ENCODE peak calls at places on chromosome 2, in four cellular contexts. O, B, X and I are unnamed samples.
A peak's percentile ranks its signal among the peaks of the same experiment; 100 is the strongest.

GRCh38 chr2:205885492-205886099 is 200.4 kb downstream of the INO80D start:
- DNase-seq in O (peak; percentile 79), B (peak; percentile 95), X (peak; percentile 89), I (peak; percentile 95)

GRCh38 chr2:215609089-215610032 is 173.5 kb upstream of the FN1 start:
- DNase-seq in O (no peak), B (no peak), X (no peak), I (no peak)

GRCh38 chr2:228600265-228600664 is 418.8 kb upstream of the SPHKAP start:
- DNase-seq in O (no peak), B (no peak), X (no peak), I (no peak)

GRCh38 chr2:174692256-174692830 is 71.9 kb downstream of the CHRNA1 start:
- DNase-seq in O (no peak), B (no peak), X (no peak), I (no peak)

GRCh38 chr2:224716921-224717320 is 756 bp upstream of the CCDC195 start:
- DNase-seq in O (no peak), B (no peak), X (no peak), I (no peak)

GRCh38 chr2:207711750-207712487 is 479 bp downstream of the CCNYL1 start:
- DNase-seq in O (peak; percentile 71), B (peak; percentile 77), X (peak; percentile 78), I (peak; percentile 27)

GRCh38 chr2:147714582-147714981 is 130.2 kb upstream of the ACVR2A start:
- DNase-seq in O (no peak), B (no peak), X (no peak), I (no peak)

GRCh38 chr2:56671973-56672569 is 488.3 kb downstream of the CCDC85A start:
- DNase-seq in O (no peak), B (no peak), X (no peak), I (no peak)

GRCh38 chr2:36193680-36194079 is 161.9 kb upstream of the CRIM1 start:
- DNase-seq in O (no peak), B (no peak), X (no peak), I (no peak)

GRCh38 chr2:240168041-240168440 is 27.6 kb upstream of the OTOS start:
- DNase-seq in O (no peak), B (peak; percentile 56), X (no peak), I (no peak)

GRCh38 chr2:110741491-110741980 is 9.2 kb downstream of the ACOXL start:
- DNase-seq in O (no peak), B (no peak), X (no peak), I (no peak)

GRCh38 chr2:8534729-8535397 is 147.0 kb upstream of the ID2 start:
- DNase-seq in O (peak; percentile 65), B (peak; percentile 86), X (peak; percentile 56), I (peak; percentile 65)

GRCh38 chr2:73852020-73852419 is 23.3 kb downstream of the STAMBP start:
- DNase-seq in O (no peak), B (no peak), X (no peak), I (no peak)

GRCh38 chr2:109331864-109332848 is 203.2 kb downstream of the SH3RF3 start:
- DNase-seq in O (peak; percentile 66), B (peak; percentile 84), X (peak; percentile 58), I (peak; percentile 88)

GRCh38 chr2:127951031-127951430 is 65.3 kb upstream of the AMMECR1L start:
- DNase-seq in O (no peak), B (no peak), X (no peak), I (no peak)

GRCh38 chr2:28665041-28665704 is 86.5 kb upstream of the PPP1CB start:
- DNase-seq in O (peak; percentile 71), B (peak; percentile 94), X (no peak), I (peak; percentile 91)

GRCh38 chr2:110655701-110656100 is 22.2 kb downstream of the BUB1 start:
- DNase-seq in O (no peak), B (no peak), X (no peak), I (no peak)

GRCh38 chr2:119190726-119191125 is 32.2 kb upstream of the C1QL2 start:
- DNase-seq in O (no peak), B (no peak), X (no peak), I (no peak)

GRCh38 chr2:58553937-58554336 is 312.8 kb upstream of the FANCL start:
- DNase-seq in O (no peak), B (no peak), X (no peak), I (no peak)
- TF ChIP-seq CTCF in O (no peak), B (no peak), X (no peak), I (no peak)

GRCh38 chr2:98445167-98445522 is 487 bp downstream of the INPP4A start:
- DNase-seq in O (no peak), B (no peak), X (no peak), I (no peak)

GRCh38 chr2:98446850-98447249 is 2.2 kb downstream of the INPP4A start:
- DNase-seq in O (no peak), B (no peak), X (no peak), I (no peak)

GRCh38 chr2:98444436-98445166 is at the start of gene INPP4A:
- DNase-seq in O (peak; percentile 80), B (peak; percentile 85), X (peak; percentile 86), I (peak; percentile 92)

GRCh38 chr2:98448441-98449145 is 3.9 kb downstream of the INPP4A start:
- DNase-seq in O (no peak), B (no peak), X (no peak), I (peak; percentile 37)

GRCh38 chr2:98445708-98446577 is 1.3 kb downstream of the INPP4A start:
- DNase-seq in O (no peak), B (no peak), X (no peak), I (no peak)
- TF ChIP-seq POLR2A in O (no peak), B (no peak), X (no peak), I (no peak)

GRCh38 chr2:218957685-218958084 is 1.8 kb upstream of the CDK5R2 start:
- DNase-seq in O (no peak), B (no peak), X (no peak), I (peak; percentile 37)

GRCh38 chr2:218960196-218961165 is 1.0 kb downstream of the CDK5R2 start:
- DNase-seq in O (no peak), B (no peak), X (no peak), I (peak; percentile 80)

GRCh38 chr2:218959761-218960195 is 312 bp downstream of the CDK5R2 start:
- DNase-seq in O (no peak), B (no peak), X (no peak), I (no peak)

GRCh38 chr2:218958276-218958675 is 1.2 kb upstream of the CDK5R2 start:
- DNase-seq in O (no peak), B (no peak), X (no peak), I (no peak)

DNA sequence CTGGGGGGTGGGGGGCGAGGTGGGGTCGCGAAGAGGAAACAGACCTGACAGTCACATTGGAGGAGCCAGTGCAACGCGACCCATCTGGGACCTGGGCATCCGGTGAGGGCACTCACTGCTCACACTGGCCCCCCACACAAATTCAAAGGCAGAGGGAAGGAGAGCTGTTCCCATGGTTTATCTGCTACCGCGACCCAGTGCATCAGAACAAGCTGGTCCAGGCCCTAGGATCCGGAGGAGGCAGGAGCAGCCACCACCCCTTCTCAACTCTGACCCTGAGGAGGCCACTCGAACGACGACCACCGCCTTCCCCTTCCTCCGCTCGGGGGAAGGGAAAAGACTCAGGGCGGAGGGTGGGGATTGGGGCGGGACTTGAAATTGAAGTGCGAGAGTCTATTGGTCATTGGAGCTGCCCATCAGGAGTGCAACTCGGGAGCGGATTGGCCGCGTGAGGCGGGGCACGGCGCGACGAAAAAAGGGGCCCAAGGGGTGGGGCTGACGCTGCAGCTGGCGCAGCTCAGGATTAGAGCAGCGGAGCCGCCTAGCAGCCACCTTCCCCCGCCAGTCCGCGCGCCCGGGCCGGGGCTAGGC is at the start of gene CDK5R2:
- DNase-seq in O (peak; percentile 73), B (peak; percentile 76), X (peak; percentile 74), I (no peak)
- H3K4me3 ChIP-seq in O (peak within 1 kb of the TSS; percentile 22), B (no peak within 1 kb of the TSS), X (peak within 1 kb of the TSS; percentile 55), I (no peak within 1 kb of the TSS)

GRCh38 chr2:161160226-161161073 is at the start of gene TANK:
- DNase-seq in O (peak; percentile 91), B (peak; percentile 96), X (peak; percentile 95), I (peak; percentile 92)
- TF ChIP-seq CTCF in O (peak; percentile 18), B (no peak), X (no peak), I (no peak)

GRCh38 chr2:69888451-69888850 is 5.3 kb upstream of the SNRNP27 start:
- DNase-seq in O (no peak), B (no peak), X (no peak), I (no peak)

GRCh38 chr2:69889302-69889701 is 4.5 kb upstream of the SNRNP27 start:
- DNase-seq in O (no peak), B (no peak), X (no peak), I (no peak)

GRCh38 chr2:69890881-69891280 is 2.9 kb upstream of the SNRNP27 start:
- DNase-seq in O (no peak), B (no peak), X (no peak), I (no peak)

DNA sequence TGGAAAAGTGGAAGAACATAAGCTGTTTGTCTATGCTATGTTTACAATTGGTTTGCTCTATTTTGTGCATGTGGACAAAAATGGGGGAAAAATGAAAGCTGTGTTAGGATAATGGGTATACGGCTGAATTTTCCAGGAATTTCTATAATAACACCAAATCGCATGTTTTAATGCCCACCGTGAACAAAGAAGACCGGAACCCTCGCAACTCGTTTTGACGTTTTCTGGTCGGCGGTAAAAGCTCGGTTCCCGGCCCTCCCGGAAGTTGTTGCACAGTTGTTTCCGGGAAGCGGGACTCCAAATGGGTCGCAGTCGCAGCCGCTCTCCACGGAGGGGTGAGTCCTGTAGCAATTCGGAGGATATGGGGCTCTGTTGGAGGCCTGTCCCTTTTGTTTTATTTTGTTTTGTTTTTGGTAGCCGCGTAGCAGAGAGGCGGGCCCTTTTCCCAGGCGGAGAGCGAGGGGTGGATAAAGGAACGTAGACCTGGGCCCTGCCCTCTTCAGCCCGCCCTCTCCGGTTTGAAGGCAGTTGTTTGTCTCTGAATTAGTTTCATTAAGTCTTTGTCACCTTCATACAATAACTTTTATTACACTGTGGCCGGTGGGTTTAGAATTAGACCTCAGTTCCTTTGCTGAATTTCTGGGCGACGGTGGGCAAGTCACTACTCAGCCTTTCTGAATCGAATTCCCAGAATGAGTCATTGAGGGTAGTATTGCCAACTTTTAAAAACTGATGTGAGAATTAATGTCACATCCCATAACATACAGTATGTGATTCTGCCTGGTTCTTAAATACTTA is at the start of gene SNRNP27:
- DNase-seq in O (peak; percentile 82), B (peak; percentile 89), X (peak; percentile 81), I (peak; percentile 69)
- TF ChIP-seq POLR2A in O (peak; percentile 46), B (peak; percentile 50), X (peak; percentile 31), I (no peak)

GRCh38 chr2:231671617-231672350 is 36.5 kb upstream of the PTMA start:
- DNase-seq in O (no peak), B (no peak), X (no peak), I (no peak)
- H3K4me3 ChIP-seq in O (no peak overlapping the region), B (no peak overlapping the region), X (no peak overlapping the region), I (no peak overlapping the region)

GRCh38 chr2:149858214-149858613 is 270.6 kb upstream of the MMADHC start:
- DNase-seq in O (no peak), B (no peak), X (no peak), I (no peak)
- TF ChIP-seq CTCF in O (no peak), B (no peak), X (no peak), I (no peak)

GRCh38 chr2:12257476-12257875 is 459.3 kb upstream of the TRIB2 start:
- DNase-seq in O (no peak), B (no peak), X (no peak), I (no peak)
- TF ChIP-seq POLR2A in O (no peak), B (no peak), X (no peak), I (no peak)